ENCODE peak calls at places on chromosomes 7 and 10, in six cellular contexts. One of them, this sample, is unnamed.

GRCh38 chr10:49596836-49597235 is 13.3 kb upstream of the SLC18A3 start:
- DNase-seq in epithelial cell of esophagus: no peak
- DNase-seq in bronchial epithelial cell: no peak
- DNase-seq in A549: no peak
- DNase-seq in right lobe of liver: no peak
- DNase-seq in ovary: no peak
- DNase-seq in this sample: no peak

GRCh38 chr10:63099734-63100133 is 33.4 kb upstream of the NRBF2 start:
- DNase-seq in epithelial cell of esophagus: peak; percentile 80
- DNase-seq in bronchial epithelial cell: peak; percentile 56
- DNase-seq in A549: no peak
- DNase-seq in right lobe of liver: no peak
- DNase-seq in ovary: no peak
- DNase-seq in this sample: no peak

GRCh38 chr10:88095291-88095721 is 231.9 kb downstream of the PTEN start:
- DNase-seq in epithelial cell of esophagus: peak; percentile 91
- DNase-seq in bronchial epithelial cell: peak; percentile 97
- DNase-seq in A549: no peak
- DNase-seq in right lobe of liver: no peak
- DNase-seq in ovary: no peak
- DNase-seq in this sample: peak; percentile 84

GRCh38 chr10:43943119-43943824 is 294.6 kb upstream of the ZNF32 start:
- DNase-seq in epithelial cell of esophagus: no peak
- DNase-seq in bronchial epithelial cell: no peak
- DNase-seq in A549: no peak
- DNase-seq in right lobe of liver: no peak
- DNase-seq in ovary: no peak
- DNase-seq in this sample: no peak

GRCh38 chr10:31866118-31866670 is 62.4 kb downstream of the ARHGAP12 start:
- DNase-seq in epithelial cell of esophagus: peak; percentile 69
- DNase-seq in bronchial epithelial cell: peak; percentile 79
- DNase-seq in A549: peak; percentile 47
- DNase-seq in right lobe of liver: no peak
- DNase-seq in ovary: no peak
- DNase-seq in this sample: no peak

GRCh38 chr10:12319085-12319484 is 30.3 kb upstream of the CAMK1D start:
- DNase-seq in epithelial cell of esophagus: no peak
- DNase-seq in bronchial epithelial cell: no peak
- DNase-seq in A549: no peak
- DNase-seq in right lobe of liver: no peak
- DNase-seq in ovary: no peak
- DNase-seq in this sample: no peak

GRCh38 chr10:70536196-70536920 is 57.8 kb downstream of the PALD1 start:
- DNase-seq in epithelial cell of esophagus: no peak
- DNase-seq in bronchial epithelial cell: no peak
- DNase-seq in A549: no peak
- DNase-seq in right lobe of liver: no peak
- DNase-seq in ovary: no peak
- DNase-seq in this sample: no peak

GRCh38 chr10:48556065-48556464 is 48.8 kb downstream of the ARHGAP22 start:
- DNase-seq in epithelial cell of esophagus: no peak
- DNase-seq in bronchial epithelial cell: no peak
- DNase-seq in A549: no peak
- DNase-seq in right lobe of liver: no peak
- DNase-seq in ovary: no peak
- DNase-seq in this sample: no peak

GRCh38 chr10:53023411-53023810 is 250.8 kb upstream of the MBL2 start:
- DNase-seq in epithelial cell of esophagus: peak; percentile 66
- DNase-seq in bronchial epithelial cell: peak; percentile 36
- DNase-seq in A549: no peak
- DNase-seq in right lobe of liver: no peak
- DNase-seq in ovary: no peak
- DNase-seq in this sample: no peak

GRCh38 chr10:18649364-18649959 is 1.9 kb downstream of the NSUN6 start:
- DNase-seq in epithelial cell of esophagus: no peak
- DNase-seq in bronchial epithelial cell: no peak
- DNase-seq in A549: no peak
- DNase-seq in right lobe of liver: no peak
- DNase-seq in ovary: no peak
- DNase-seq in this sample: no peak
- H3K4me3 ChIP-seq in epithelial cell of esophagus: peak overlapping the region; percentile 90
- H3K4me3 ChIP-seq in bronchial epithelial cell: no peak overlapping the region
- H3K4me3 ChIP-seq in A549: no peak overlapping the region
- H3K4me3 ChIP-seq in right lobe of liver: peak overlapping the region; percentile 64
- H3K4me3 ChIP-seq in ovary: no peak overlapping the region
- H3K4me3 ChIP-seq in this sample: no peak overlapping the region

DNA sequence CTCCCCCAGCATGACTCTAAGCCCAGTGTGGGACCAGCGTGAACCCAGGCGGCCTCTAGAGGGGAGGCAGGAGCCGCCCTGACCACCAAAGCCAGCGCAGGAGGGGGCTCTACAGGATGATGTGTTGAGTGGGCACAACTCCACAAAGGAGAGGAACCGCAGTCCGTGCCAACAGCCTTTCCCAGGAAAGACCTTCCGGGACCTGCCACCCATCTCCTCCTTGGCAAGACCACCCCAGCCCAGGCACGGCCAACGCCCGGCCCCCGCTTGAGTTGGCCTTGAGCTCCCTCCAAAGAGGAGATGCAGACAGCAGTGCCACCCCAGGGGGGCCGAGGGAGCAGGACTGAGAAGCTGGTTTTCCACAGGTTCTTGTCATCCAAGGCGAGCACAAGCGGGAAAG is 38.9 kb downstream of the PTPRN2 start:
- DNase-seq in epithelial cell of esophagus: no peak
- DNase-seq in bronchial epithelial cell: no peak
- DNase-seq in A549: no peak
- DNase-seq in right lobe of liver: peak; percentile 28
- DNase-seq in ovary: no peak
- DNase-seq in this sample: no peak
- H3K4me3 ChIP-seq in epithelial cell of esophagus: no peak overlapping the region
- H3K4me3 ChIP-seq in bronchial epithelial cell: no peak overlapping the region
- H3K4me3 ChIP-seq in A549: no peak overlapping the region
- H3K4me3 ChIP-seq in right lobe of liver: no peak overlapping the region
- H3K4me3 ChIP-seq in ovary: no peak overlapping the region
- H3K4me3 ChIP-seq in this sample: no peak overlapping the region

GRCh38 chr10:326894-327635 is 191.8 kb downstream of the ZMYND11 start:
- DNase-seq in epithelial cell of esophagus: no peak
- DNase-seq in bronchial epithelial cell: no peak
- DNase-seq in A549: no peak
- DNase-seq in right lobe of liver: no peak
- DNase-seq in ovary: no peak
- DNase-seq in this sample: no peak

GRCh38 chr10:325282-325681 is 190.0 kb downstream of the ZMYND11 start:
- DNase-seq in epithelial cell of esophagus: no peak
- DNase-seq in bronchial epithelial cell: no peak
- DNase-seq in A549: no peak
- DNase-seq in right lobe of liver: no peak
- DNase-seq in ovary: no peak
- DNase-seq in this sample: no peak

GRCh38 chr10:326350-326749 is 191.1 kb downstream of the ZMYND11 start:
- DNase-seq in epithelial cell of esophagus: no peak
- DNase-seq in bronchial epithelial cell: no peak
- DNase-seq in A549: no peak
- DNase-seq in right lobe of liver: no peak
- DNase-seq in ovary: no peak
- DNase-seq in this sample: no peak

GRCh38 chr10:323651-324293 is 188.5 kb downstream of the ZMYND11 start:
- DNase-seq in epithelial cell of esophagus: peak; percentile 94
- DNase-seq in bronchial epithelial cell: peak; percentile 91
- DNase-seq in A549: peak; percentile 81
- DNase-seq in right lobe of liver: no peak
- DNase-seq in ovary: peak; percentile 79
- DNase-seq in this sample: peak; percentile 89

GRCh38 chr10:324593-324992 is 189.3 kb downstream of the ZMYND11 start:
- DNase-seq in epithelial cell of esophagus: no peak
- DNase-seq in bronchial epithelial cell: no peak
- DNase-seq in A549: no peak
- DNase-seq in right lobe of liver: no peak
- DNase-seq in ovary: no peak
- DNase-seq in this sample: no peak
- H3K4me3 ChIP-seq in epithelial cell of esophagus: no peak overlapping the region
- H3K4me3 ChIP-seq in bronchial epithelial cell: no peak overlapping the region
- H3K4me3 ChIP-seq in A549: no peak overlapping the region
- H3K4me3 ChIP-seq in right lobe of liver: no peak overlapping the region
- H3K4me3 ChIP-seq in ovary: no peak overlapping the region
- H3K4me3 ChIP-seq in this sample: no peak overlapping the region

GRCh38 chr10:30057421-30057841 is 2.0 kb downstream of the JCAD start:
- DNase-seq in epithelial cell of esophagus: peak; percentile 46
- DNase-seq in bronchial epithelial cell: peak; percentile 71
- DNase-seq in A549: peak; percentile 18
- DNase-seq in right lobe of liver: no peak
- DNase-seq in ovary: no peak
- DNase-seq in this sample: no peak

GRCh38 chr10:30056767-30057355 is 2.5 kb downstream of the JCAD start:
- DNase-seq in epithelial cell of esophagus: no peak
- DNase-seq in bronchial epithelial cell: no peak
- DNase-seq in A549: no peak
- DNase-seq in right lobe of liver: no peak
- DNase-seq in ovary: no peak
- DNase-seq in this sample: no peak

GRCh38 chr10:30058111-30058510 is 1.3 kb downstream of the JCAD start:
- DNase-seq in epithelial cell of esophagus: no peak
- DNase-seq in bronchial epithelial cell: no peak
- DNase-seq in A549: no peak
- DNase-seq in right lobe of liver: no peak
- DNase-seq in ovary: no peak
- DNase-seq in this sample: no peak

GRCh38 chr10:30055094-30055701 is 4.2 kb downstream of the JCAD start:
- DNase-seq in epithelial cell of esophagus: no peak
- DNase-seq in bronchial epithelial cell: no peak
- DNase-seq in A549: no peak
- DNase-seq in right lobe of liver: no peak
- DNase-seq in ovary: no peak
- DNase-seq in this sample: peak; percentile 57

GRCh38 chr10:30056281-30056680 is 3.1 kb downstream of the JCAD start:
- DNase-seq in epithelial cell of esophagus: no peak
- DNase-seq in bronchial epithelial cell: no peak
- DNase-seq in A549: no peak
- DNase-seq in right lobe of liver: no peak
- DNase-seq in ovary: no peak
- DNase-seq in this sample: no peak
- H3K4me3 ChIP-seq in epithelial cell of esophagus: no peak overlapping the region
- H3K4me3 ChIP-seq in bronchial epithelial cell: no peak overlapping the region
- H3K4me3 ChIP-seq in A549: no peak overlapping the region
- H3K4me3 ChIP-seq in right lobe of liver: no peak overlapping the region
- H3K4me3 ChIP-seq in ovary: no peak overlapping the region
- H3K4me3 ChIP-seq in this sample: peak overlapping the region; percentile 80

DNA sequence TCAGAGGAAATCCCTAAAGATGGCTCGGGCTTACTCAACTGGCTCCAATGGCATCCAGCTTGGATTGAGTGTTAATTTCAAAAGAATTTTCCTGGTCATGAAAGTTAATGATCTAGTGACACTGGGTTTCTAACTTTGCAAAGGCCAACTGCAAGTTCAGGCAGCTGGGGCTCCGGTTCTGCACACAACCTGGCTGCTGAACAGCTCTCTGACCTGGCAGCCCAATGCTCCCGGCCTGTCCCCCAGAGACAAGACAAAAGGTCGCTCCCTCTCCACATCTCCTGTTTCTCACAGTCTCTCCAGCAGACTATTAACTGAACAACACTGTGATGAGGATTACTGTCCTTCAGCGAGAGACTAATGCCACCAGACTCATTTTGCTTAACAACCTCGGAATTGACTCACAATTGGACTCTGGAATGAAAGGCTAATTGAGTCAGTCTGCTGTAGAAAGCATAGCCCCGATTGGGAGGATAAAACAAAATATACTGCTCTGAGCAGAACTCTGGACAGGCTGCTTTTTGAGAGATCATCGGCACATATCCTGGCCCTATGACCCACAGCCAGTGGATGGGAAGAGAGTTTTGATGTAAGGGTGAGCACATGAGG is 174.5 kb downstream of the GFRA1 start:
- DNase-seq in epithelial cell of esophagus: no peak
- DNase-seq in bronchial epithelial cell: no peak
- DNase-seq in A549: no peak
- DNase-seq in right lobe of liver: no peak
- DNase-seq in ovary: no peak
- DNase-seq in this sample: no peak
- H3K4me3 ChIP-seq in epithelial cell of esophagus: no peak overlapping the region
- H3K4me3 ChIP-seq in bronchial epithelial cell: no peak overlapping the region
- H3K4me3 ChIP-seq in A549: no peak overlapping the region
- H3K4me3 ChIP-seq in right lobe of liver: no peak overlapping the region
- H3K4me3 ChIP-seq in ovary: no peak overlapping the region
- H3K4me3 ChIP-seq in this sample: no peak overlapping the region

DNA sequence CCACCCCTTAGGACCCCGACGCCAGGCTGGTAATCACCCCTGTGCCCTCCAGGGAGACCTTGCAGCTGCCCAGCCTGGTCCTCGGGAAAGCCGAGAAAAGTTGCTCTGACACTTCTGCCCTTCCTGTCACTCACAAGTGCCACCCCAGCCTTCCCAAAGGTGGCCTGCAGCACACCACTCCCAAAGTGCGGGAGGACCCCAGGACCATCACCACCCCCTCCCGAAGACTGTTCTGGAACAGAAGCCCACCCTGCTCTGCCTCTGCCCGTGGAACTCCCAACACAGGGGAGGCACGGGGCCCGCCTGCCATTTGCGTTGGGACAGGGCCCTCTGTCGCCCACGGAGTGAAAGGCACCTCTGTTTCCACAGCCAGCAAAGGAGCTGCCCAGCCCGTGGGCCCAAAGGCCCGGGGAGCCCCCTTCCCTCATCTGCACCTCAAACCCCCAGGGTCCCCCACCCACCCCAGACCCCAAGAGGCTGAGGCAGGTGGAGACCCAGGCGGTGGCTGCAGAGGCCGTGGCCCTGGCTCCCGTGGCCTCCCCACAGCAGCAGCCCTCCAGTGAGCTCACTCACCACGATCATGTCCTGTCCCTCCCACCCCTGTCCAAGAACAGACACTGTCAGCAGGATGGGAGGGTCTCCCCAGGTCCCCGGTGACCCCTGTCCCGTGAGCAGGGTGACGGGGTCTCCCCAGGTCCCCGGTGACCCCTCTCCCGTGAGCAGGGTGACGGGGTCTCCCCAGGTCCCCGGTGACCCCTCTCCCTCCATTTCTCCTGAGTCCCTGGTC is 47.8 kb upstream of the PPP2R2D start:
- DNase-seq in epithelial cell of esophagus: no peak
- DNase-seq in bronchial epithelial cell: no peak
- DNase-seq in A549: no peak
- DNase-seq in right lobe of liver: no peak
- DNase-seq in ovary: no peak
- DNase-seq in this sample: no peak
- H3K4me3 ChIP-seq in epithelial cell of esophagus: no peak overlapping the region
- H3K4me3 ChIP-seq in bronchial epithelial cell: no peak overlapping the region
- H3K4me3 ChIP-seq in A549: no peak overlapping the region
- H3K4me3 ChIP-seq in right lobe of liver: no peak overlapping the region
- H3K4me3 ChIP-seq in ovary: no peak overlapping the region
- H3K4me3 ChIP-seq in this sample: no peak overlapping the region

This sample was measured in skeletal muscle cell.